ENCODE peak calls at places on chromosomes 4 and X, in ten cellular contexts. I is right atrium auricular region; T is SJCRH30; C is stimulated activated CD8-positive, alpha-beta memory T cell treated with anti-CD3 and anti-CD28 coated beads, Interleukin-2, amount 100 ng/mL, for 1 hour; F is NCI-H1105 treated with DMSO at 0.1 percent for 48 hours; Z is CD8-positive, alpha-beta T cell; G is NCI-H510A treated with DMSO at 0.1 percent for 48 hours; U is T-helper 2 cell; P is thyroid gland; K is activated CD4-positive, alpha-beta memory T cell treated with anti-CD3 and anti-CD28 coated beads for 36 hours. V is an unnamed sample.
A peak's percentile ranks its signal among the peaks of the same experiment; 100 is the strongest.

GRCh38 chr4:165234766-165235165 is 27.4 kb downstream of the KLHL2 start:
- DNase-seq in G (no peak), K (no peak), F (no peak), I (no peak), T (no peak), C (no peak), P (no peak), Z (no peak), U (no peak), V (no peak)

GRCh38 chrX:12308420-12308819 is 170.1 kb downstream of the FRMPD4 start:
- DNase-seq in Z (no peak), I (no peak), K (no peak), G (no peak), T (no peak), F (no peak), P (no peak), U (no peak), C (no peak), V (no peak)

GRCh38 chr4:48100248-48100647 is 33.8 kb downstream of the TXK start:
- DNase-seq in G (no peak), F (no peak), U (no peak), I (no peak), K (no peak), Z (no peak), T (no peak), P (no peak), C (no peak), V (no peak)

GRCh38 chr4:128856246-128856645 is 46.7 kb downstream of the JADE1 start:
- DNase-seq in C (no peak), U (no peak), G (no peak), T (no peak), I (no peak), F (no peak), Z (no peak), P (no peak), K (no peak), V (no peak)

GRCh38 chrX:140439455-140439854 is 65.4 kb downstream of the SOX3 start:
- DNase-seq in P (peak; percentile 57), K (no peak), Z (no peak), G (no peak), U (no peak), T (no peak), C (no peak), F (peak; percentile 1), I (no peak), V (no peak)

GRCh38 chr4:126458993-126459392 is 1144.2 kb downstream of the FAT4 start:
- DNase-seq in C (no peak), F (no peak), P (no peak), G (no peak), I (no peak), U (no peak), T (no peak), Z (no peak), K (no peak), V (no peak)

GRCh38 chr4:6275898-6276563 is 6.4 kb downstream of the WFS1 start:
- DNase-seq in I (no peak), K (no peak), U (no peak), F (no peak), C (no peak), T (peak; percentile 26), P (peak; percentile 58), Z (no peak), G (no peak), V (no peak)

GRCh38 chr4:66252291-66252690 is 582.0 kb upstream of the EPHA5 start:
- DNase-seq in F (no peak), C (no peak), G (no peak), U (no peak), T (no peak), P (no peak), K (no peak), Z (no peak), I (no peak), V (no peak)

GRCh38 chr4:111268769-111269414 is 646.0 kb upstream of the PITX2 start:
- DNase-seq in U (no peak), C (no peak), I (no peak), T (no peak), F (no peak), G (no peak), Z (no peak), K (no peak), P (no peak), V (no peak)

GRCh38 chr4:163755013-163755412 is 260.5 kb downstream of the TMA16 start:
- DNase-seq in I (no peak), T (no peak), Z (no peak), P (no peak), G (no peak), K (no peak), C (no peak), U (no peak), F (peak; percentile 13), V (no peak)

V was measured in right lobe of liver.